ENCODE peak calls at places on chromosomes 12 and 14, in ten cellular contexts. L is RPMI7951; S is RWPE1; P is iris pigment epithelial cell; R is fibroblast of lung; A is KBM-7; F is CD8-positive, alpha-beta T cell; M is transverse colon; T is left cardiac atrium; W is activated CD8-positive, alpha-beta memory T cell treated with anti-CD3 and anti-CD28 coated beads for 48 hours. Z is an unnamed sample.

GRCh38 chr12:112906712-112907414 is at the start of gene OAS1:
- DNase-seq in L (peak; percentile 69), S (peak; percentile 68), P (peak; percentile 76), R (peak; percentile 20), A (peak; percentile 87), F (peak; percentile 37), M (peak; percentile 68), T (no peak), W (no peak), Z (no peak)

GRCh38 chr12:91309450-91309849 is 126.8 kb upstream of the DCN start:
- DNase-seq in L (no peak), S (no peak), P (no peak), R (no peak), A (no peak), F (no peak), M (no peak), T (no peak), W (no peak), Z (no peak)

GRCh38 chr12:101738920-101739665 is at the start of gene SYCP3:
- DNase-seq in L (no peak), S (no peak), P (no peak), R (no peak), A (no peak), F (no peak), M (no peak), T (no peak), W (no peak), Z (no peak)

GRCh38 chr12:6097384-6097783 is 27.1 kb downstream of the VWF start:
- DNase-seq in L (peak; percentile 67), S (peak; percentile 37), P (peak; percentile 57), R (no peak), A (no peak), F (no peak), M (no peak), T (no peak), W (no peak), Z (no peak)

GRCh38 chr14:94426526-94426925 is 26.1 kb downstream of the SERPINA11 start:
- DNase-seq in L (no peak), S (no peak), P (no peak), R (no peak), A (no peak), F (no peak), M (no peak), T (no peak), W (no peak), Z (no peak)

GRCh38 chr14:69695664-69696527 is 71.0 kb upstream of the SRSF5 start:
- DNase-seq in L (no peak), S (no peak), P (peak; percentile 80), R (peak; percentile 44), A (peak; percentile 73), F (no peak), M (peak; percentile 76), T (no peak), W (no peak), Z (no peak)

GRCh38 chr12:49276304-49277290 is 11.7 kb downstream of the TUBA1C start:
- DNase-seq in L (no peak), S (no peak), P (no peak), R (no peak), A (no peak), F (no peak), M (no peak), T (no peak), W (no peak), Z (no peak)

GRCh38 chr12:112148031-112148513 is 22.7 kb downstream of the TRAFD1 start:
- DNase-seq in L (peak; percentile 71), S (peak; percentile 57), P (peak; percentile 92), R (peak; percentile 65), A (no peak), F (no peak), M (no peak), T (no peak), W (no peak), Z (no peak)

GRCh38 chr12:108914031-108914630 is 34.2 kb downstream of the DAO start:
- DNase-seq in L (peak; percentile 35), S (no peak), P (peak; percentile 14), R (peak; percentile 22), A (peak; percentile 52), F (no peak), M (no peak), T (peak; percentile 26), W (no peak), Z (no peak)

GRCh38 chr12:75656210-75656609 is 144.8 kb upstream of the KRR1 start:
- DNase-seq in L (no peak), S (no peak), P (no peak), R (no peak), A (no peak), F (no peak), M (no peak), T (no peak), W (no peak), Z (no peak)

GRCh38 chr12:1457901-1458300 is 136.5 kb downstream of the FBXL14 start:
- DNase-seq in L (peak; percentile 93), S (no peak), P (peak; percentile 80), R (peak; percentile 42), A (no peak), F (no peak), M (no peak), T (no peak), W (no peak), Z (no peak)

GRCh38 chr14:74980746-74981661 is 21.7 kb upstream of the EIF2B2 start:
- DNase-seq in L (peak; percentile 61), S (no peak), P (peak; percentile 71), R (peak; percentile 64), A (no peak), F (no peak), M (no peak), T (peak; percentile 61), W (no peak), Z (no peak)

GRCh38 chr12:57229041-57229633 is 374 bp upstream of the SHMT2 start:
- DNase-seq in L (peak; percentile 41), S (no peak), P (no peak), R (no peak), A (peak; percentile 83), F (no peak), M (no peak), T (no peak), W (no peak), Z (no peak)

GRCh38 chr14:89621791-89622638 is 205.0 kb upstream of the FOXN3 start:
- DNase-seq in L (no peak), S (no peak), P (no peak), R (no peak), A (no peak), F (no peak), M (no peak), T (no peak), W (no peak), Z (no peak)

GRCh38 chr12:44550377-44550776 is 325.7 kb downstream of the NELL2 start:
- DNase-seq in L (no peak), S (no peak), P (no peak), R (no peak), A (no peak), F (no peak), M (no peak), T (no peak), W (no peak), Z (no peak)

GRCh38 chr14:105182296-105183020 is 1.3 kb upstream of the NUDT14 start:
- DNase-seq in L (no peak), S (no peak), P (no peak), R (no peak), A (no peak), F (no peak), M (no peak), T (no peak), W (no peak), Z (no peak)

GRCh38 chr14:60760648-60761364 is 26.2 kb downstream of the MNAT1 start:
- DNase-seq in L (no peak), S (peak; percentile 83), P (no peak), R (no peak), A (no peak), F (no peak), M (no peak), T (no peak), W (no peak), Z (no peak)

GRCh38 chr12:7327913-7328312 is 24.0 kb downstream of the ACSM4 start:
- DNase-seq in L (peak; percentile 33), S (no peak), P (no peak), R (no peak), A (no peak), F (no peak), M (no peak), T (no peak), W (no peak), Z (no peak)

GRCh38 chr14:22265319-22266140 is 323.5 kb downstream of the DAD1 start:
- DNase-seq in L (no peak), S (peak; percentile 19), P (peak; percentile 4), R (no peak), A (peak; percentile 29), F (no peak), M (no peak), T (no peak), W (no peak), Z (no peak)

GRCh38 chr14:71498151-71498734 is 434.0 kb upstream of the RGS6 start:
- DNase-seq in L (no peak), S (no peak), P (peak; percentile 43), R (peak; percentile 46), A (no peak), F (no peak), M (no peak), T (no peak), W (no peak), Z (no peak)

Z was measured in activated T-cell treated with anti-CD3 and anti-CD28 coated beads, Interleukin-2, amount 50 U/mL, for 24 hours.